ENCODE peak calls at places on chromosomes 2 and 18, in four cellular contexts. G, C, S and V are unnamed samples.

GRCh38 chr18:66510357-66511027 is 93.4 kb downstream of the CDH19 start:
- DNase-seq in G (no peak), C (no peak), S (no peak), V (no peak)

GRCh38 chr2:42519624-42520023 is 25.8 kb upstream of the KCNG3 start:
- DNase-seq in G (no peak), C (no peak), S (no peak), V (no peak)

GRCh38 chr2:102109016-102109415 is 33.5 kb upstream of the IL1R1 start:
- DNase-seq in G (no peak), C (no peak), S (no peak), V (no peak)

GRCh38 chr2:99879481-99879880 is 262.9 kb downstream of the AFF3 start:
- DNase-seq in G (no peak), C (no peak), S (no peak), V (peak)

GRCh38 chr2:190043441-190043840 is 19.1 kb downstream of the MSTN start:
- DNase-seq in G (no peak), C (no peak), S (peak), V (no peak)

GRCh38 chr2:101340141-101340541 is 31.6 kb upstream of the RNF149 start:
- DNase-seq in G (no peak), C (no peak), S (peak), V (no peak)

GRCh38 chr18:72840109-72840508 is 27.7 kb downstream of the NETO1 start:
- DNase-seq in G (no peak), C (no peak), S (no peak), V (no peak)

GRCh38 chr2:209460151-209460761 is 36.4 kb downstream of the MAP2 start:
- DNase-seq in G (no peak), C (no peak), S (no peak), V (no peak)

GRCh38 chr2:166419616-166419934 is 43.8 kb upstream of the SCN9A start:
- DNase-seq in G (no peak), C (no peak), S (peak), V (peak)

GRCh38 chr18:65907281-65907680 is 156.5 kb downstream of the CDH7 start:
- DNase-seq in G (no peak), C (no peak), S (no peak), V (no peak)

GRCh38 chr2:215571693-215572092 is 135.8 kb upstream of the FN1 start:
- DNase-seq in G (no peak), C (no peak), S (no peak), V (peak)